ENCODE peak calls at places on chromosomes 11 and 22, in six cellular contexts. M is mammary epithelial cell; A is fibroblast of the aortic adventitia; G is CD8-positive, alpha-beta T cell; D is Peyer's patch; I is MM.1S. Q is an unnamed sample.

GRCh38 chr11:74950374-74950969 is 1.4 kb downstream of the SPCS2 start:
- DNase-seq in M (no peak), A (no peak), G (no peak), D (peak; percentile 67), I (peak; percentile 23), Q (no peak)

GRCh38 chr11:131875611-131876010 is 505.2 kb downstream of the NTM start:
- DNase-seq in M (no peak), A (peak; percentile 53), G (no peak), D (no peak), I (no peak), Q (no peak)

GRCh38 chr11:22875869-22876473 is 15.7 kb upstream of the CCDC179 start:
- DNase-seq in M (peak; percentile 70), A (peak; percentile 88), G (peak; percentile 37), D (peak; percentile 68), I (peak; percentile 87), Q (peak; percentile 36)

GRCh38 chr11:14764899-14765527 is 121.4 kb downstream of the PDE3B start:
- DNase-seq in M (peak; percentile 78), A (peak; percentile 47), G (no peak), D (no peak), I (peak; percentile 94), Q (no peak)

GRCh38 chr22:31556627-31557203 is 60.4 kb downstream of the SFI1 start:
- DNase-seq in M (peak; percentile 11), A (peak; percentile 62), G (no peak), D (no peak), I (peak; percentile 32), Q (no peak)

GRCh38 chr11:85725510-85726258 is 39.7 kb upstream of the CCDC89 start:
- DNase-seq in M (peak; percentile 82), A (peak; percentile 94), G (no peak), D (no peak), I (no peak), Q (no peak)

GRCh38 chr22:30806391-30806861 is 111.8 kb downstream of the OSBP2 start:
- DNase-seq in M (peak; percentile 92), A (peak; percentile 43), G (no peak), D (no peak), I (no peak), Q (peak; percentile 54)

GRCh38 chr11:47325271-47326041 is 27.0 kb downstream of the MYBPC3 start:
- DNase-seq in M (no peak), A (no peak), G (no peak), D (no peak), I (no peak), Q (no peak)

GRCh38 chr11:65522640-65523322 is 2.1 kb upstream of the SCYL1 start:
- DNase-seq in M (no peak), A (no peak), G (no peak), D (no peak), I (no peak), Q (no peak)

GRCh38 chr11:25206762-25207161 is 709.9 kb downstream of the LUZP2 start:
- DNase-seq in M (no peak), A (no peak), G (no peak), D (no peak), I (no peak), Q (no peak)

GRCh38 chr11:27910186-27910941 is 197.6 kb downstream of the KIF18A start:
- DNase-seq in M (peak; percentile 76), A (no peak), G (no peak), D (no peak), I (no peak), Q (no peak)

GRCh38 chr11:942853-943252 is 17.2 kb downstream of the AP2A2 start:
- DNase-seq in M (peak; percentile 78), A (peak; percentile 91), G (no peak), D (no peak), I (no peak), Q (no peak)

GRCh38 chr11:19592842-19593241 is 119.8 kb upstream of the NAV2 start:
- DNase-seq in M (no peak), A (no peak), G (no peak), D (no peak), I (no peak), Q (no peak)

GRCh38 chr11:16879690-16880089 is 134.5 kb downstream of the PLEKHA7 start:
- DNase-seq in M (no peak), A (no peak), G (no peak), D (no peak), I (no peak), Q (no peak)

GRCh38 chr11:19680824-19681368 is 31.7 kb upstream of the NAV2 start:
- DNase-seq in M (no peak), A (peak; percentile 34), G (no peak), D (no peak), I (no peak), Q (no peak)

GRCh38 chr11:102293873-102294601 is 23.2 kb upstream of the BIRC3 start:
- DNase-seq in M (peak; percentile 50), A (peak; percentile 71), G (no peak), D (no peak), I (peak; percentile 83), Q (no peak)

GRCh38 chr22:26769663-26770062 is 112.3 kb downstream of the MIAT start:
- DNase-seq in M (no peak), A (no peak), G (no peak), D (no peak), I (no peak), Q (no peak)

GRCh38 chr11:7278314-7278917 is 26.7 kb downstream of the SYT9 start:
- DNase-seq in M (peak; percentile 15), A (peak; percentile 63), G (no peak), D (no peak), I (peak; percentile 61), Q (peak; percentile 35)

GRCh38 chr11:100562102-100562501 is 125.0 kb upstream of the ARHGAP42 start:
- DNase-seq in M (peak; percentile 79), A (peak; percentile 83), G (no peak), D (no peak), I (no peak), Q (no peak)

GRCh38 chr11:118232659-118233058 is 7.8 kb upstream of the JAML start:
- DNase-seq in M (no peak), A (no peak), G (no peak), D (no peak), I (no peak), Q (no peak)

GRCh38 chr11:128522943-128523518 is 64.3 kb downstream of the ETS1 start:
- DNase-seq in M (no peak), A (no peak), G (no peak), D (no peak), I (peak; percentile 15), Q (no peak)

GRCh38 chr11:40255457-40255856 is 1204.0 kb downstream of the LRRC4C start:
- DNase-seq in M (no peak), A (no peak), G (no peak), D (no peak), I (no peak), Q (no peak)

GRCh38 chr22:17205432-17205831 is 13.8 kb downstream of the ADA2 start:
- DNase-seq in M (no peak), A (no peak), G (no peak), D (no peak), I (peak; percentile 41), Q (no peak)

GRCh38 chr22:17198188-17199130 is 20.8 kb downstream of the ADA2 start:
- DNase-seq in M (no peak), A (peak; percentile 9), G (no peak), D (no peak), I (no peak), Q (peak; percentile 87)

GRCh38 chr22:17199131-17199731 is 20.0 kb downstream of the ADA2 start:
- DNase-seq in M (no peak), A (peak; percentile 78), G (no peak), D (no peak), I (no peak), Q (peak; percentile 65)

GRCh38 chr22:17201285-17201945 is 17.8 kb downstream of the ADA2 start:
- DNase-seq in M (no peak), A (peak; percentile 46), G (no peak), D (no peak), I (no peak), Q (no peak)
- TF ChIP-seq CTCF in M (no peak), A (peak; percentile 28), G (no peak), D (no peak), I (no peak), Q (no peak)

GRCh38 chr11:11786771-11787170 is 55.0 kb upstream of the USP47 start:
- DNase-seq in M (no peak), A (peak; percentile 43), G (no peak), D (no peak), I (peak; percentile 37), Q (no peak)
- TF ChIP-seq CTCF in M (peak; percentile 48), A (peak; percentile 68), G (no peak), D (no peak), I (peak; percentile 51), Q (peak; percentile 56)

GRCh38 chr11:106403751-106404150 is 326.3 kb downstream of the AASDHPPT start:
- DNase-seq in M (no peak), A (no peak), G (no peak), D (no peak), I (no peak), Q (no peak)

GRCh38 chr11:106413222-106413621 is 335.8 kb downstream of the AASDHPPT start:
- DNase-seq in M (no peak), A (no peak), G (no peak), D (no peak), I (peak; percentile 39), Q (no peak)

GRCh38 chr11:106409681-106410080 is 332.2 kb downstream of the AASDHPPT start:
- DNase-seq in M (no peak), A (no peak), G (no peak), D (no peak), I (no peak), Q (no peak)

GRCh38 chr11:106410902-106411301 is 333.4 kb downstream of the AASDHPPT start:
- DNase-seq in M (no peak), A (no peak), G (no peak), D (no peak), I (no peak), Q (no peak)

DNA sequence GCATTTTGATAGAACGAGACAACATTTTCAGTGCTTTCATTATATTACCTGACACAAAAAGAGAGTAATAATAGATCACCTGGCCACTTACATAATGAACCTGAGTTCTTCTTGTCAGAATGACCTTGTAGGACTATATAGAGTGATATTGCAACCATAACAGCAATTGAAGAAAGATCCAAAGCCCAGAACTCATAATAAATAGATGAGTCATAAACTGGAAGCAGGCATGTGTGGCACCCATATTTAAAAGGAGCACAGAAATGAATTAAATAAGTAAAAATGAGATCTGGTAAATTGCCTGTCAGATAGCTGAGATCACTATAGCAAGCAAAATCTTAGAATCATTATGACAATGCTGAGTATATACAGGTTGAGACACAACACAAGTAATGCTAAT is 331.7 kb downstream of the AASDHPPT start:
- DNase-seq in M (no peak), A (no peak), G (no peak), D (no peak), I (no peak), Q (no peak)
- TF ChIP-seq CTCF in M (no peak), A (no peak), G (no peak), D (no peak), I (no peak), Q (no peak)

DNA sequence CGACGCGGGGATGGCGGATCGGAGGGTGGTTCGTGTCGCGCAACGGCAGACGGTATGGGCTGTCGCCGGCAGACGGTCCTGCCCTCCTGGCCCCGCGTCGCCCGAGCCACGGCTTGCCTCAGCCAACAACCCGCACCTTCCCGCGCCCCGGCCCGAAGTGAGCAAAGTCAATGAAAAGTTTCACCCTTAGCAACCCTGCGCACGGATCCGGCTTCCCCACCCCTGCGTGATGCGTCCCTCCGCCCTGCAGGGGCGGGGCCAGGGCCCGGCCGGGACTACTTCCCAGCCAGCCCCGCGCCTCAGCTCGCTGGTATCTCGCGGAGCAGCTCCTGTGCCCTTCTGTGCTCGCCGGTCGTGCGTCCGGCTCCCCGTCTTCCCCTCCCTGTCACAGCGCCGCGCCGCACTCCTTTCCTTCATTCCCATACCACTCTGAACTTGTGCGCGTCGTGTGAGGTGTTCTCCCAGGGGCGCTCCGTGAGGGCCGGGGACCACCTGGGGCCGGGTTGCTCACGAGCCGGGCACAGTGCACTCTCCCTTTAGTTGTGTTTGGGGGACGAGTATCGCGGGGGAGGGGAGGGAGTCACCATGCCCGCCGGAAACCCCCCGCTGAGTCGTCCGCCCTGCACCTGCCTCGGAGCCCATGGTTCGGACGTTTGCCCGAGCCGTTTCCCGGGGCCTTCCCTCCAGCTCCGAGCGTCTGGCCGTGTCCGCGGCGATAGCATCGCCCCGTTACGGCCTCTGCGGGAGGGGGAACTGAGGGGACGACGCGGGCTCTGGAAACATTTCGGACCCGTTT is at the start of gene TOB2:
- DNase-seq in M (peak; percentile 94), A (peak; percentile 94), G (peak; percentile 91), D (peak; percentile 95), I (peak; percentile 95), Q (peak; percentile 95)
- TF ChIP-seq CTCF in M (no peak), A (no peak), G (no peak), D (no peak), I (no peak), Q (no peak)